ENCODE peak calls at places on chromosomes 3 and 15, in eight cellular contexts. N is right cardiac atrium; C is SK-N-SH; E is lower lobe of right lung; O is astrocyte; Z is H9; P is aorta; U is CD8-positive, alpha-beta memory T cell. X is an unnamed sample. For H3K4me1, the result is how much of the 10 kb centered on the place peaks cover.

GRCh38 chr3:127779747-127780146 is 42.6 kb downstream of the MGLL start:
- DNase-seq in N (no peak), C (no peak), E (no peak), O (peak), Z (no peak), P (no peak), U (peak), X (no peak)

GRCh38 chr15:68333775-68334470 is 56.4 kb downstream of the FEM1B start:
- DNase-seq in N (peak), C (no peak), E (peak), O (peak), Z (no peak), P (peak), U (no peak), X (peak)

GRCh38 chr15:76340802-76341365 is 4.3 kb downstream of the ISL2 start:
- DNase-seq in N (no peak), C (no peak), E (peak), O (no peak), Z (peak), P (no peak), U (peak), X (no peak)

GRCh38 chr3:120095226-120096165 is 1.2 kb upstream of the GSK3B start:
- DNase-seq in N (peak), C (peak), E (peak), O (peak), Z (peak), P (peak), U (peak), X (peak)

GRCh38 chr15:85120351-85121113 is 138.9 kb downstream of the PDE8A start:
- DNase-seq in N (no peak), C (no peak), E (no peak), O (no peak), Z (no peak), P (no peak), U (no peak), X (no peak)

GRCh38 chr15:74170845-74171578 is 2.5 kb upstream of the ISLR start:
- DNase-seq in N (peak), C (no peak), E (peak), O (no peak), Z (peak), P (no peak), U (no peak), X (no peak)

GRCh38 chr3:114697441-114697840 is 403.6 kb downstream of the TIGIT start:
- DNase-seq in N (no peak), C (no peak), E (no peak), O (no peak), Z (no peak), P (no peak), U (no peak), X (no peak)

GRCh38 chr3:68363801-68364200 is 568.5 kb downstream of the TAFA4 start:
- DNase-seq in N (no peak), C (no peak), E (no peak), O (no peak), Z (no peak), P (no peak), U (no peak), X (no peak)

GRCh38 chr3:191085091-191085490 is 114.0 kb upstream of the OSTN start:
- DNase-seq in N (no peak), C (no peak), E (no peak), O (peak), Z (no peak), P (no peak), U (no peak), X (no peak)

GRCh38 chr15:90711418-90711824 is 5.7 kb upstream of the BLM start:
- DNase-seq in N (no peak), C (no peak), E (no peak), O (no peak), Z (no peak), P (no peak), U (no peak), X (no peak)

GRCh38 chr3:117036259-117036799 is 326.8 kb downstream of the TUSC7 start:
- DNase-seq in N (no peak), C (peak), E (no peak), O (peak), Z (no peak), P (peak), U (no peak), X (no peak)

GRCh38 chr3:132652640-132653270 is 6.9 kb downstream of the ACAD11 start:
- DNase-seq in N (no peak), C (no peak), E (no peak), O (peak), Z (no peak), P (no peak), U (no peak), X (no peak)

GRCh38 chr15:51155016-51155580 is 60.4 kb upstream of the TNFAIP8L3 start:
- DNase-seq in N (no peak), C (no peak), E (no peak), O (peak), Z (no peak), P (no peak), U (no peak), X (no peak)

GRCh38 chr15:48066456-48066855 is 54.3 kb upstream of the SLC24A5 start:
- DNase-seq in N (no peak), C (no peak), E (no peak), O (no peak), Z (no peak), P (no peak), U (no peak), X (no peak)

GRCh38 chr15:96350884-96351639 is 20.6 kb downstream of the NR2F2 start:
- DNase-seq in N (no peak), C (no peak), E (no peak), O (no peak), Z (no peak), P (no peak), U (no peak), X (no peak)

GRCh38 chr3:195159819-195160175 is 111.2 kb downstream of the XXYLT1 start:
- DNase-seq in N (no peak), C (no peak), E (no peak), O (no peak), Z (no peak), P (no peak), U (no peak), X (no peak)

GRCh38 chr15:101393172-101393571 is 96.3 kb downstream of the PCSK6 start:
- DNase-seq in N (no peak), C (no peak), E (no peak), O (no peak), Z (no peak), P (no peak), U (no peak), X (peak)

GRCh38 chr3:95168526-95168925 is 1105.7 kb downstream of the NSUN3 start:
- DNase-seq in N (no peak), C (no peak), E (no peak), O (no peak), Z (no peak), P (no peak), U (no peak), X (no peak)

GRCh38 chr3:72663429-72663828 is 184.8 kb downstream of the SHQ1 start:
- DNase-seq in N (no peak), C (no peak), E (no peak), O (no peak), Z (no peak), P (no peak), U (no peak), X (no peak)

GRCh38 chr3:60240558-60240957 is 1010.7 kb downstream of the FHIT start:
- DNase-seq in N (no peak), C (no peak), E (no peak), O (no peak), Z (peak), P (no peak), U (no peak), X (no peak)

GRCh38 chr3:160413613-160414248 is 14.3 kb downstream of the SMC4 start:
- DNase-seq in N (peak), C (peak), E (no peak), O (peak), Z (peak), P (peak), U (peak), X (no peak)

GRCh38 chr15:77031376-77032050 is 36.6 kb downstream of the PSTPIP1 start:
- DNase-seq in N (peak), C (peak), E (peak), O (no peak), Z (peak), P (peak), U (peak), X (peak)

GRCh38 chr15:89998141-89998661 is 2.9 kb upstream of the ZNF710 start:
- DNase-seq in N (no peak), C (no peak), E (no peak), O (peak), Z (no peak), P (no peak), U (no peak), X (no peak)

GRCh38 chr15:84816694-84817460 is at the start of gene ALPK3:
- DNase-seq in N (peak), C (peak), E (peak), O (no peak), Z (peak), P (peak), U (no peak), X (peak)

GRCh38 chr3:178084938-178085816 is 451.1 kb upstream of the KCNMB2 start:
- DNase-seq in N (peak), C (peak), E (peak), O (peak), Z (peak), P (peak), U (peak), X (no peak)

GRCh38 chr15:33098082-33099058 is 96.1 kb downstream of the FMN1 start:
- DNase-seq in N (no peak), C (no peak), E (no peak), O (peak), Z (no peak), P (no peak), U (no peak), X (no peak)

GRCh38 chr3:16601539-16602005 is 3.7 kb downstream of the DAZL start:
- DNase-seq in N (no peak), C (no peak), E (no peak), O (no peak), Z (no peak), P (no peak), U (no peak), X (no peak)

GRCh38 chr3:170222647-170223541 is 670 bp downstream of the PRKCI start:
- DNase-seq in N (no peak), C (peak), E (peak), O (no peak), Z (peak), P (peak), U (peak), X (no peak)

GRCh38 chr3:67646586-67647234 is 7.7 kb downstream of the SUCLG2 start:
- DNase-seq in N (no peak), C (no peak), E (no peak), O (peak), Z (no peak), P (no peak), U (no peak), X (no peak)

GRCh38 chr3:193826126-193826795 is 233.3 kb downstream of the OPA1 start:
- DNase-seq in N (peak), C (no peak), E (no peak), O (peak), Z (no peak), P (peak), U (no peak), X (no peak)

GRCh38 chr3:133745981-133746721 is at the start of gene TF:
- DNase-seq in N (peak), C (peak), E (no peak), O (no peak), Z (no peak), P (peak), U (no peak), X (no peak)

GRCh38 chr3:176697284-176697889 is 499.9 kb downstream of the TBL1XR1 start:
- DNase-seq in N (no peak), C (no peak), E (no peak), O (no peak), Z (peak), P (no peak), U (no peak), X (no peak)

GRCh38 chr3:87167634-87168456 is 59.3 kb upstream of the CHMP2B start:
- DNase-seq in N (no peak), C (peak), E (no peak), O (peak), Z (no peak), P (no peak), U (peak), X (no peak)

GRCh38 chr3:14980689-14981088 is 33.3 kb downstream of the NR2C2 start:
- DNase-seq in N (no peak), C (no peak), E (no peak), O (no peak), Z (no peak), P (no peak), U (no peak), X (no peak)

GRCh38 chr3:37712918-37713819 is 148.5 kb upstream of the CTDSPL start:
- DNase-seq in N (peak), C (no peak), E (no peak), O (peak), Z (no peak), P (peak), U (no peak), X (no peak)

GRCh38 chr3:5635746-5636145 is 448.2 kb downstream of the EDEM1 start:
- DNase-seq in N (no peak), C (no peak), E (no peak), O (no peak), Z (no peak), P (no peak), U (no peak), X (no peak)

GRCh38 chr3:117665311-117665710 is 955.7 kb downstream of the TUSC7 start:
- DNase-seq in N (no peak), C (no peak), E (peak), O (no peak), Z (no peak), P (no peak), U (no peak), X (peak)

DNA sequence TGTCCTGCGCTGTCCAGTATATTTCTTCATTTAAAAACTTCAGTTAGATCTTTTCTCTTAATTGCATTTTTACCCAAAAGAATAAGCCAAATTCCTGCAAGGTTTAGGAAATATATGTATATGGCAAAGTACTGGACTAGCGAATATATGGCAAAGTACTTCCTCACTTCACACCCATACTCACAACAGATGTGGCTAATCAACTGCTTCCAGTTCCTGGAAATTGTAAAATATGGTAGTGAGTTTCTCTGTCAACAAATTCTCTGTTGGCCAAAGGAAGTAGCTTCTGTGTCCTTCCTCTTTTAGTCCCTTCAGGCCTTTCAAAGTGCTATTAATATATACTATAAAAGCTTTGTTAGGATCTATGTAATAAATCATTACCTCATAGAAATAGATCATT is 22.0 kb downstream of the GPR15 start:
- DNase-seq in N (no peak), C (no peak), E (no peak), O (no peak), Z (no peak), P (no peak), U (no peak), X (no peak)
- H3K4me1 ChIP-seq in N (under half), C (under half), E (under half), O (under half), Z (under half), P (under half), U (half or more), X (under half)

DNA sequence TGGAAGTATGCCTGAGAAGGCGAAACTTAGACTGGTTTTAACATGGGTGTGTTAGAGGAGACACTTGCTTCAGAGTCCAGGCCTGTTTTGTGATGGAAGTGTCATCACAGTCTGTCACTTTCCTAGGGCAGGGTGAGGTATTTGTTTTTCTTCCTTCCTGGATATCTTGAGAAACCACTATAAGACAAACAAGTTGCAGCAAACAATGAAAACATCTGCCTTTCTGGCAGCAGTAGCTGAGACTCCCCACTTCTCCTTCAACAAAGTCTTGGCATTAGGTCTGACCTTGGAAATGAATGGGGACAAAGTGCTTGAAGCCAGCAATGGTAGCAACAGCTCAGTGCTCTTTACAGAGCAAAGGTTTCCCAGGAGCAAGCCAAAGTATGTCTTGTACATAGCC is 64.6 kb downstream of the CD200 start:
- DNase-seq in N (no peak), C (no peak), E (no peak), O (no peak), Z (no peak), P (no peak), U (no peak), X (no peak)
- H3K4me1 ChIP-seq in N (under half), C (under half), E (under half), O (under half), Z (under half), P (under half), U (under half), X (under half)

DNA sequence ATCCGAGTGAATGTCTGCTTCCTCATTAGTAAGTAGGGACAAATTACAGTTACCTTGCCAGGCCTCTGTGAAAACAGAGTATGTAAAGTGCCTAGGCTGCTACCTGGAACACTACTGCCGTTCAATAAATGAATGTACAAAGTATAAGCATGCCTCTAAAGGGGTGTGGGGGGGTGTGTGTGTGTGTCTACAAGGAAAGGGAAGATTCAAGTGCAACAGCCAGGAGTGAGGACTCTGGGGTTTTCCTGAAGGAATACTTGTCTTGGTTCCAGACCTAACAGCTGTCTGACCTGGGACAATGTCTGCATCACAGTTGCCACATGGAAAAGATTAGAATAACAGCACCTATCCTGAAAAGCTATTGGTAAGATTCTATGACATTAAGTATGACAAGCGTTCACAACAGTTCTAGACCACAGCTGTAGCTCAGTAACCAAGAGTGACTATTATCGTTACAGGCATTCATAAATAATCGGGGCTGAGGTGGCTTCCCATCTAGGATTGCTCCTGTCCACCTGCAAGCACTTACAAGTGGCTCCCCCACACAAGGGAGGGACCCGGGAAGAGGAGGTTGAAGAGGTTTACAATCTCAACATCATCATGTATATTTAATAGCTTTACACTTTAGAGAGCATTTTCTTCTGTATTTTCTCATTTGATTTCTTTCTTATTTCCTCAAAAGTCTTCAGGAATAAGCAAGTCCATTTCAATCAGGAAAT is 345.1 kb downstream of the FOXP1 start:
- DNase-seq in N (no peak), C (no peak), E (no peak), O (no peak), Z (no peak), P (no peak), U (no peak), X (no peak)
- H3K4me1 ChIP-seq in N (under half), C (under half), E (under half), O (under half), Z (under half), P (under half), U (under half), X (under half)

GRCh38 chr3:169133178-169134161 is 530.0 kb downstream of the MECOM start:
- DNase-seq in N (no peak), C (no peak), E (no peak), O (no peak), Z (no peak), P (no peak), U (no peak), X (no peak)
- H3K4me1 ChIP-seq in N (under half), C (under half), E (under half), O (under half), Z (under half), P (under half), U (under half), X (under half)

GRCh38 chr15:58775402-58775801 is 4.3 kb downstream of the MINDY2 start:
- DNase-seq in N (no peak), C (no peak), E (no peak), O (no peak), Z (no peak), P (no peak), U (no peak), X (no peak)
- H3K4me1 ChIP-seq in N (under half), C (under half), E (under half), O (under half), Z (under half), P (under half), U (under half), X (under half)

GRCh38 chr15:52337198-52337853 is 41.7 kb upstream of the MYO5C start:
- DNase-seq in N (no peak), C (no peak), E (no peak), O (peak), Z (no peak), P (no peak), U (no peak), X (no peak)
- H3K4me1 ChIP-seq in N (under half), C (under half), E (under half), O (under half), Z (under half), P (under half), U (under half), X (under half)

DNA sequence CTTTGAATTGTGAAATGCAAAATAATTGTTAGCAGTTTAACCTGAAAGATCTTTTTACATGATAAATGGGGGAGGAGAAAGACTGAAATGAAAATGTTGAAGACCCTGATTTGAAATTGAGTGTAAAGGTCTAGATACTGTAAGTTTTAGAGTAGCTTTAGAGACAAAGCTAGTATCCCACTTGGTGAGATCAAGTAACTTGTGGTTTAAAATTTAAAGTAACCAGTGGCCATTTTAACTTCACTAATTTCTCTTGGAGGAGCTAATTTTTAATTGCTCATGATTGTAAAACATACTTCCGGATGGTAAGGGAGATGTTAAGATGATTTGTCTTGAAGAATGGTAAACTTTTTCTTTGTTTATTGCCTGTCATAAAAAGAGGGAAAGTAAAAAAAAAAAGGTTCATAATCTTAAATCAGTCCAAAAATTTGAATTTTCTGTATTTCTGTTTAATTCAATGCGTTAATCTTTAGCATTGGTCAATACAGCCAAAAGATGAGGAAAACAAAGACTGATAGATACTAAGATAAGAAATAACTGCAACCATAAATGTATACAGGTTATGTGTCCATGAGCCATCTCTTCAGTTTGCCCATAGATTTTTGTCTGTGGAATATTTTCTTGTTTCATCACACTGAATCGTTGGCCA is 15.2 kb upstream of the CHD2 start:
- DNase-seq in N (no peak), C (no peak), E (no peak), O (no peak), Z (no peak), P (no peak), U (no peak), X (no peak)
- H3K4me1 ChIP-seq in N (under half), C (under half), E (half or more), O (under half), Z (under half), P (under half), U (half or more), X (half or more)

GRCh38 chr3:52620580-52620979 is 65.1 kb downstream of the PBRM1 start:
- DNase-seq in N (no peak), C (no peak), E (no peak), O (no peak), Z (no peak), P (no peak), U (no peak), X (no peak)
- H3K4me1 ChIP-seq in N (under half), C (under half), E (under half), O (under half), Z (under half), P (under half), U (under half), X (under half)

DNA sequence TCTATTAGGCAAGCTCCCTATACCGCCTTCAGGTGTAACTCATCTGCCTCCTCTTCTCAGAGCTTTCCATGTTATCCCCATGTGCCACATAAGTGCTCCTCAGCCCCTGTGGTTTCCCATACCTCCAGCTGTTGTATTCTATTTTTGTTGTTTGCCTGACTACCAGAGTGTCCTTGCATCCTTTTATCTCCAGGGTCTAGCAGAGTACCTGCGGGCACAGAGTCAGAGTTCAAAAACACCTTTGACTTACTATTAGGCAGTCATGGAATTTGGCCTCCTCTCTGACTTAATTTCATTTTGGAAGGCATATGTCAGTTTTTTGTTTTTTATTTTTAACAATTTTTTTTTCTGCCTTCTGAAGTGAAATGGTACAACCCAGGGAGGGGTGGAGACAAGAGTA is 7.1 kb downstream of the GPR87 start:
- DNase-seq in N (no peak), C (no peak), E (no peak), O (no peak), Z (no peak), P (no peak), U (no peak), X (no peak)
- H3K4me1 ChIP-seq in N (under half), C (under half), E (under half), O (under half), Z (under half), P (under half), U (under half), X (under half)